ENCODE peak calls at places on chromosomes 5 and 9, in seven cellular contexts. E is T-cell; I is T-helper 17 cell; S is amygdala; V is stimulated activated CD4-positive, alpha-beta T cell treated with anti-CD3 and anti-CD28 coated beads, Interleukin-2, amount 100 ng/mL, for 24 hours; M is IMR-90; Y is cardiac septum. D is an unnamed sample.
A peak's percentile ranks its signal among the peaks of the same experiment; 100 is the strongest.

GRCh38 chr9:5587024-5587423 is 41.9 kb upstream of the RIC1 start:
- DNase-seq in E (no peak), I (no peak), S (no peak), V (peak; percentile 55), M (peak; percentile 95), Y (no peak), D (peak; percentile 58)

GRCh38 chr9:107810493-107810931 is 320.9 kb upstream of the KLF4 start:
- DNase-seq in E (no peak), I (no peak), S (no peak), V (no peak), M (peak; percentile 25), Y (no peak), D (no peak)

GRCh38 chr5:138948391-138949222 is 73.5 kb upstream of the LRRTM2 start:
- DNase-seq in E (no peak), I (no peak), S (no peak), V (no peak), M (no peak), Y (no peak), D (no peak)

GRCh38 chr9:108271646-108272349 is 584.0 kb downstream of the ACTL7B start:
- DNase-seq in E (no peak), I (no peak), S (no peak), V (no peak), M (peak; percentile 88), Y (no peak), D (no peak)

GRCh38 chr5:17378346-17378984 is 119.6 kb upstream of the TAF11L2 start:
- DNase-seq in E (no peak), I (no peak), S (no peak), V (no peak), M (peak; percentile 86), Y (no peak), D (no peak)

GRCh38 chr5:114362977-114363721 is 1.3 kb downstream of the KCNN2 start:
- DNase-seq in E (no peak), I (no peak), S (no peak), V (peak; percentile 2), M (peak; percentile 37), Y (no peak), D (peak; percentile 3)

GRCh38 chr5:141879941-141880738 is 1.9 kb upstream of the PCDH1 start:
- DNase-seq in E (no peak), I (no peak), S (no peak), V (no peak), M (no peak), Y (no peak), D (no peak)

GRCh38 chr9:33167084-33167948 is at the start of gene B4GALT1:
- DNase-seq in E (peak; percentile 95), I (peak; percentile 93), S (peak; percentile 38), V (peak; percentile 98), M (peak; percentile 90), Y (peak; percentile 99), D (peak; percentile 97)

GRCh38 chr5:138833726-138834480 is 41.2 kb downstream of the LRRTM2 start:
- DNase-seq in E (no peak), I (no peak), S (no peak), V (no peak), M (no peak), Y (no peak), D (no peak)

GRCh38 chr9:33750307-33750838 is 45.0 kb upstream of the PRSS3 start:
- DNase-seq in E (no peak), I (no peak), S (no peak), V (no peak), M (peak; percentile 15), Y (no peak), D (no peak)

GRCh38 chr9:69121155-69122085 is 52.7 kb upstream of the TJP2 start:
- DNase-seq in E (peak; percentile 4), I (peak; percentile 8), S (no peak), V (peak; percentile 41), M (peak; percentile 31), Y (no peak), D (peak; percentile 38)

GRCh38 chr9:33263936-33264472 is 504 bp downstream of the BAG1 start:
- DNase-seq in E (peak; percentile 10), I (peak; percentile 16), S (no peak), V (peak; percentile 57), M (no peak), Y (peak; percentile 87), D (peak; percentile 43)

GRCh38 chr9:86072393-86073016 is 26.9 kb downstream of the GOLM1 start:
- DNase-seq in E (no peak), I (no peak), S (no peak), V (no peak), M (peak; percentile 58), Y (no peak), D (no peak)

GRCh38 chr5:80216753-80217596 is 38.9 kb downstream of the SERINC5 start:
- DNase-seq in E (no peak), I (no peak), S (no peak), V (peak; percentile 38), M (no peak), Y (peak; percentile 89), D (peak; percentile 42)

GRCh38 chr5:179839328-179840256 is 18.9 kb downstream of the SQSTM1 start:
- DNase-seq in E (no peak), I (no peak), S (no peak), V (no peak), M (peak; percentile 39), Y (no peak), D (no peak)

GRCh38 chr5:36691241-36691640 is 84.8 kb downstream of the SLC1A3 start:
- DNase-seq in E (no peak), I (no peak), S (no peak), V (no peak), M (no peak), Y (no peak), D (no peak)

GRCh38 chr9:134604834-134605233 is 36.8 kb upstream of the COL5A1 start:
- DNase-seq in E (no peak), I (no peak), S (no peak), V (no peak), M (no peak), Y (no peak), D (no peak)

GRCh38 chr5:83866191-83866590 is 145.5 kb upstream of the HAPLN1 start:
- DNase-seq in E (no peak), I (no peak), S (no peak), V (no peak), M (no peak), Y (no peak), D (no peak)

GRCh38 chr9:33719581-33720374 is 75.6 kb upstream of the PRSS3 start:
- DNase-seq in E (no peak), I (peak; percentile 11), S (no peak), V (peak; percentile 54), M (no peak), Y (no peak), D (peak; percentile 59)

GRCh38 chr5:156819967-156820581 is 30.0 kb upstream of the PPP1R2B start:
- DNase-seq in E (no peak), I (no peak), S (no peak), V (no peak), M (no peak), Y (no peak), D (no peak)

GRCh38 chr5:118006229-118006628 is 982.1 kb downstream of the DTWD2 start:
- DNase-seq in E (no peak), I (no peak), S (no peak), V (no peak), M (no peak), Y (no peak), D (no peak)

GRCh38 chr5:132225165-132226032 is 2.3 kb downstream of the P4HA2 start:
- DNase-seq in E (peak; percentile 21), I (no peak), S (no peak), V (peak; percentile 57), M (peak; percentile 79), Y (peak; percentile 83), D (peak; percentile 52)

GRCh38 chr5:37918420-37918819 is 78.6 kb upstream of the GDNF start:
- DNase-seq in E (no peak), I (no peak), S (no peak), V (no peak), M (peak; percentile 33), Y (no peak), D (no peak)

GRCh38 chr5:176440932-176441706 is 7.1 kb upstream of the FAF2 start:
- DNase-seq in E (no peak), I (no peak), S (no peak), V (no peak), M (peak; percentile 26), Y (no peak), D (no peak)

GRCh38 chr5:154475613-154476342 is 2.2 kb downstream of the HAND1 start:
- DNase-seq in E (no peak), I (no peak), S (no peak), V (no peak), M (no peak), Y (no peak), D (peak; percentile 32)

GRCh38 chr9:97766092-97766491 is 69.0 kb upstream of the XPA start:
- DNase-seq in E (no peak), I (no peak), S (no peak), V (no peak), M (peak; percentile 72), Y (no peak), D (no peak)

GRCh38 chr9:94084314-94084713 is at the start of gene PTPDC1:
- DNase-seq in E (no peak), I (no peak), S (no peak), V (no peak), M (peak; percentile 89), Y (no peak), D (no peak)

GRCh38 chr5:9034671-9035070 is 511.2 kb downstream of the SEMA5A start:
- DNase-seq in E (no peak), I (no peak), S (no peak), V (no peak), M (peak; percentile 90), Y (no peak), D (no peak)

GRCh38 chr5:116375926-116376325 is 198.7 kb downstream of the SEMA6A start:
- DNase-seq in E (no peak), I (no peak), S (no peak), V (no peak), M (no peak), Y (no peak), D (no peak)

GRCh38 chr5:76703707-76704106 is 12.2 kb upstream of the F2R start:
- DNase-seq in E (no peak), I (no peak), S (no peak), V (no peak), M (peak; percentile 45), Y (no peak), D (no peak)

GRCh38 chr5:34483442-34484033 is 172.6 kb upstream of the RAI14 start:
- DNase-seq in E (no peak), I (no peak), S (no peak), V (no peak), M (no peak), Y (no peak), D (no peak)

GRCh38 chr9:98502311-98502975 is 206.3 kb downstream of the GABBR2 start:
- DNase-seq in E (no peak), I (no peak), S (no peak), V (no peak), M (peak; percentile 69), Y (peak; percentile 44), D (no peak)

GRCh38 chr9:120925535-120926396 is 830 bp downstream of the TRAF1 start:
- DNase-seq in E (peak; percentile 68), I (peak; percentile 68), S (no peak), V (peak; percentile 83), M (peak; percentile 99), Y (no peak), D (peak; percentile 87)

GRCh38 chr5:33939863-33940262 is 3.7 kb downstream of the RXFP3 start:
- DNase-seq in E (no peak), I (no peak), S (no peak), V (no peak), M (peak; percentile 47), Y (no peak), D (no peak)

GRCh38 chr9:132154925-132155324 is 6.9 kb upstream of the NTNG2 start:
- DNase-seq in E (no peak), I (no peak), S (no peak), V (no peak), M (no peak), Y (no peak), D (no peak)

GRCh38 chr9:128096614-128097013 is 28.6 kb downstream of the SLC25A25 start:
- DNase-seq in E (no peak), I (no peak), S (no peak), V (no peak), M (no peak), Y (no peak), D (no peak)

GRCh38 chr5:88140396-88140862 is 128.2 kb downstream of the TMEM161B start:
- DNase-seq in E (no peak), I (no peak), S (peak; percentile 9), V (no peak), M (no peak), Y (no peak), D (no peak)

GRCh38 chr9:93326056-93326455 is 125.4 kb upstream of the FAM120A start:
- DNase-seq in E (no peak), I (no peak), S (no peak), V (no peak), M (no peak), Y (no peak), D (no peak)

D was measured in activated CD4-positive, alpha-beta T cell treated with anti-CD3 and anti-CD28 coated beads, Interleukin-2, amount 50 U/mL, for 48 hours.